ENCODE peak calls at places on chromosome 5, in eight cellular contexts. S is uterus, V is Caco-2, L is suprapubic skin, P is cardiac muscle cell, N is mucosa of descending colon, C is keratinocyte, Y is tibial nerve. U is an unnamed sample.
A peak's percentile ranks its signal among the peaks of the same experiment; 100 is the strongest.

GRCh38 chr5:11319851-11320580 is 559.0 kb upstream of the DAP start:
- DNase-seq in S (no peak), V (no peak), L (no peak), P (no peak), N (no peak), C (no peak), Y (no peak), U (no peak)

GRCh38 chr5:62043289-62044274 is 262.4 kb upstream of the KIF2A start:
- DNase-seq in S (no peak), V (no peak), L (no peak), P (no peak), N (no peak), C (no peak), Y (no peak), U (no peak)

GRCh38 chr5:125179617-125180016 is 433.2 kb upstream of the ZNF608 start:
- DNase-seq in S (no peak), V (no peak), L (no peak), P (no peak), N (no peak), C (no peak), Y (no peak), U (no peak)

GRCh38 chr5:169248520-169248919 is 52.4 kb downstream of the SLIT3 start:
- DNase-seq in S (no peak), V (no peak), L (no peak), P (no peak), N (no peak), C (no peak), Y (no peak), U (no peak)

GRCh38 chr5:126189862-126190261 is 233.3 kb upstream of the GRAMD2B start:
- DNase-seq in S (no peak), V (no peak), L (no peak), P (no peak), N (no peak), C (no peak), Y (no peak), U (no peak)

GRCh38 chr5:142012186-142012785 is 541 bp downstream of the GNPDA1 start:
- DNase-seq in S (peak; percentile 45), V (peak; percentile 35), L (no peak), P (peak; percentile 14), N (peak; percentile 69), C (no peak), Y (peak; percentile 51), U (no peak)

GRCh38 chr5:15026944-15027343 is 155.4 kb upstream of the ANKH start:
- DNase-seq in S (no peak), V (no peak), L (no peak), P (no peak), N (no peak), C (no peak), Y (no peak), U (no peak)

GRCh38 chr5:135642934-135643333 is 64.1 kb upstream of the CXCL14 start:
- DNase-seq in S (no peak), V (no peak), L (no peak), P (no peak), N (no peak), C (no peak), Y (no peak), U (no peak)

GRCh38 chr5:173310861-173311515 is 17.2 kb downstream of the STC2 start:
- DNase-seq in S (peak; percentile 79), V (no peak), L (no peak), P (no peak), N (no peak), C (no peak), Y (no peak), U (no peak)

GRCh38 chr5:179505636-179506261 is 44.6 kb upstream of the RUFY1 start:
- DNase-seq in S (no peak), V (no peak), L (peak; percentile 57), P (no peak), N (no peak), C (no peak), Y (no peak), U (no peak)

GRCh38 chr5:96743065-96743768 is 64.5 kb downstream of the ERAP1 start:
- DNase-seq in S (no peak), V (no peak), L (no peak), P (no peak), N (no peak), C (no peak), Y (no peak), U (no peak)

GRCh38 chr5:134905246-134905996 is 490 bp downstream of the PCBD2 start:
- DNase-seq in S (peak; percentile 18), V (no peak), L (peak; percentile 79), P (peak; percentile 49), N (no peak), C (no peak), Y (peak; percentile 55), U (peak; percentile 28)

GRCh38 chr5:90096415-90097081 is 313.0 kb downstream of the CETN3 start:
- DNase-seq in S (peak; percentile 23), V (peak; percentile 70), L (no peak), P (peak; percentile 63), N (no peak), C (peak; percentile 79), Y (no peak), U (no peak)

GRCh38 chr5:113000466-113000865 is 23.9 kb downstream of the DCP2 start:
- DNase-seq in S (no peak), V (no peak), L (no peak), P (no peak), N (no peak), C (no peak), Y (no peak), U (no peak)

GRCh38 chr5:137300411-137301240 is 198.5 kb downstream of the SPOCK1 start:
- DNase-seq in S (no peak), V (no peak), L (no peak), P (no peak), N (no peak), C (no peak), Y (no peak), U (no peak)

GRCh38 chr5:157442989-157443619 is 16.9 kb upstream of the NIPAL4 start:
- DNase-seq in S (no peak), V (no peak), L (no peak), P (no peak), N (no peak), C (no peak), Y (no peak), U (no peak)

GRCh38 chr5:119355636-119356383 is at the start of gene TNFAIP8:
- DNase-seq in S (peak; percentile 42), V (peak; percentile 12), L (no peak), P (peak; percentile 66), N (peak; percentile 75), C (no peak), Y (peak; percentile 43), U (peak; percentile 10)

GRCh38 chr5:123206618-123207320 is 117.7 kb downstream of the PRDM6 start:
- DNase-seq in S (no peak), V (no peak), L (no peak), P (no peak), N (no peak), C (no peak), Y (no peak), U (no peak)

GRCh38 chr5:56112526-56113121 is 117.9 kb upstream of the IL6ST start:
- DNase-seq in S (no peak), V (no peak), L (no peak), P (no peak), N (no peak), C (peak; percentile 17), Y (peak; percentile 41), U (peak; percentile 79)

DNA sequence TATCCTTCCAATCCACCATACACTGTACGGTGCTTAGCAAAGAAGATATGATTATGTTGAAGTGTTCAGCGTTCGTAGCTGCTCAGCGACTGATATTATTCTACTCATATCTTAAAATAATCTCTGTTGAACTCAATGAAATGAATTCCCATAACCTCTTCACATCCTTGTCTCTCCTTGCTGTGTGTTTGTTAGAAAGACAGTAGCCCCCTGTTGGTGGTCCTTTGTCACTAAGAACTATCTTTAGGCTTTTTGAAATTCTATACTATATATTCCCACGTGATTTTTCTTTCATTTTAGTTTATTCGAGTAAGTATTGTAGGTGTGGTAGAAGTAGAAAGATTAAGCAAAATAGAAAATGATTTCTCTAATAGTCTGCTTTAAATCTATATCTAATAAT is 762.8 kb upstream of the WWC1 start:
- DNase-seq in S (no peak), V (no peak), L (no peak), P (no peak), N (no peak), C (no peak), Y (no peak), U (no peak)
- TF ChIP-seq CTCF in S (no peak), V (no peak), L (no peak), P (no peak), N (no peak), C (no peak), Y (no peak), U (no peak)

DNA sequence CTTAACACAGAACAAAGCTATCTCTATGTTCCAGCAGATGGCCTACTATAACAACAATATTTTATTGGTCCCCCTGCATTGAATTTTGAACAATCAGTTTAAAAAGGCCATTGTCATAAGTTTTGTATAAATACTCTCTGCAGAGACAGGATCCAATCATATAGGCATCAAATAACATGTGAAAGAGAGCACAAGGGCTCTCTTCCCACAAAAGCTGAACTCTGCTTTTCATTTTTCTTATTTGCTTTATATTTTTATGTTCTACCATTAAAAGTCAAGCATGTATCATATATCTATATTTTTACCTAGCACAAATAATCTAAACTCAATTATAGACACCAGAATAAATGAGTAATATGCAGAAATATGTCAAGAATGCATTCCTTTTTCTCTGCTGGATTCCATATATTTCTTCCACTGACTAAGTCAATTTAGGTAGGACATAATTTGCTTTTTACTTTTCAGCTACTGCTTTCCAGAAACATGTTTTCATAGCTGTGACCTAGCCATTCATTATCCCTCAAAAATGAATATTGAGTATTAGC is 143.6 kb downstream of the CDH9 start:
- DNase-seq in S (no peak), V (no peak), L (no peak), P (no peak), N (no peak), C (no peak), Y (no peak), U (no peak)
- TF ChIP-seq CTCF in S (no peak), V (no peak), L (no peak), P (no peak), N (no peak), C (no peak), Y (no peak), U (no peak)

DNA sequence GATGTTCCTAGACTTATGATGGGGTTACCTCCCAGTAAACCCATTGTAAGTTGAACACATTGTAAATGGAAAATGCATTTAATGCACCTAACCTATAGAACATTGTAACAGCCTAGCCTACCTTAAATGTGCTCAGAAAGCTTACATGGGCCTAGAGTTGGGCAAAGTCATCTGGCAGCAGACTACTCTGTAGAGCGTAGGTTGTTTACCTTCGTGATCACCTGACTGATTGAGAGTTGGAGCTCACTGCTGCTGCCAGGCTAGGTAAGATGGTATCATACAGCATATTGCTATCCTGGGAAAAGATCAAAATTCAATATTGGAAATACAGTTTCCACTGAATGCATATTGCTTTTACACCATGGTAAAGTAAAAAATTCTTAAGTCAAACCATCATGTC is 95.4 kb downstream of the HTR4 start:
- DNase-seq in S (no peak), V (no peak), L (no peak), P (no peak), N (no peak), C (no peak), Y (no peak), U (no peak)
- TF ChIP-seq CTCF in S (no peak), V (no peak), L (no peak), P (no peak), N (no peak), C (no peak), Y (no peak), U (no peak)

DNA sequence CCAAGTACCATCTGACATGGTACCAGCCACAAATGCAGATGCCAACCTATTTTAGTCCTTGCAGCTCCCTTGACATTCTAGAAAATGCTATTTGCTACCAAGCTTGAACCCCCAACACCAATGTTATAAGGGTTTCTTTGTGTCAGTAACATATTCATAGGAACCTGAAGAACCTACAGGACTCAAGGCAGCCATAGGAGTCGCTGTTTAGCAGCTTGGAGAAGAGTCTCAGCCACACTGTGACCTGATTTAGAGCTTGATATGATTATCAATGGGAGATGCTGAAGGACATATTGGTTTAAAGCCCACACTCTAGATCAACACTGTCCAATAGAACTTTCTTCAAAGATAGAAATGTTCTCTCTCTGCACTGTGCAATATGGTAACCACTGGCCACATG is 6.4 kb upstream of the ZFR start:
- DNase-seq in S (no peak), V (no peak), L (no peak), P (no peak), N (no peak), C (no peak), Y (no peak), U (no peak)
- TF ChIP-seq CTCF in S (no peak), V (no peak), L (no peak), P (peak; percentile 16), N (no peak), C (peak; percentile 15), Y (no peak), U (no peak)